ENCODE peak calls at places on chromosomes 11 and 22, in five cellular contexts. G is vagina, I is uterus, H is prostate gland, T is K562. M is an unnamed sample.
A peak's percentile ranks its signal among the peaks of the same experiment; 100 is the strongest.

GRCh38 chr11:14110629-14111028 is 148.1 kb downstream of the SPON1 start:
- DNase-seq in I (no peak), G (no peak), T (no peak), H (no peak), M (no peak)

GRCh38 chr22:20046730-20047129 is 25.8 kb downstream of the TANGO2 start:
- DNase-seq in H (no peak), I (no peak), G (no peak), T (no peak), M (no peak)

GRCh38 chr11:25981998-25982397 is 349.9 kb upstream of the ANO3 start:
- DNase-seq in H (no peak), T (no peak), G (no peak), I (no peak), M (no peak)

GRCh38 chr22:22830957-22831688 is 56.5 kb upstream of the IGLL5 start:
- DNase-seq in G (no peak), H (no peak), T (no peak), I (no peak), M (no peak)

GRCh38 chr11:26319906-26320305 is 12.0 kb upstream of the ANO3 start:
- DNase-seq in I (no peak), G (no peak), T (no peak), H (no peak), M (no peak)

GRCh38 chr11:128400382-128401203 is 186.8 kb downstream of the ETS1 start:
- DNase-seq in H (no peak), G (no peak), I (peak; percentile 62), T (no peak), M (no peak)

GRCh38 chr11:27249208-27249509 is 113.9 kb downstream of the CCDC34 start:
- DNase-seq in T (no peak), I (no peak), G (no peak), H (no peak), M (no peak)

GRCh38 chr11:35035894-35036408 is 103.0 kb upstream of the CD44 start:
- DNase-seq in H (no peak), I (no peak), G (no peak), T (no peak), M (peak; percentile 39)

GRCh38 chr11:15159085-15159484 is 44.4 kb downstream of the INSC start:
- DNase-seq in I (no peak), G (no peak), T (peak; percentile 25), H (no peak), M (peak; percentile 18)

GRCh38 chr22:46737105-46737975 is 712 bp downstream of the CERK start:
- DNase-seq in I (no peak), H (no peak), G (no peak), T (peak; percentile 72), M (no peak)

GRCh38 chr11:83554896-83555295 is 268.7 kb upstream of the CCDC90B start:
- DNase-seq in T (no peak), I (no peak), H (no peak), G (no peak), M (no peak)

GRCh38 chr22:41380993-41381328 is 781 bp upstream of the TEF start:
- DNase-seq in I (peak; percentile 93), G (no peak), T (no peak), H (peak; percentile 68), M (peak; percentile 68)

GRCh38 chr22:42635531-42635930 is 4.9 kb downstream of the ATP5MGL start:
- DNase-seq in H (no peak), T (no peak), I (peak; percentile 64), G (no peak), M (peak; percentile 85)

GRCh38 chr11:121236115-121237001 is 56.2 kb upstream of the SC5D start:
- DNase-seq in G (no peak), I (no peak), T (no peak), H (no peak), M (no peak)

GRCh38 chr11:69563946-69564780 is 76.8 kb upstream of the CCND1 start:
- DNase-seq in T (no peak), H (no peak), I (no peak), G (peak; percentile 61), M (no peak)

GRCh38 chr11:2260491-2261364 is 9.7 kb downstream of the ASCL2 start:
- DNase-seq in T (no peak), I (no peak), H (peak; percentile 3), G (peak; percentile 89), M (no peak)

GRCh38 chr22:42397332-42398246 is 34.6 kb downstream of the NFAM1 start:
- DNase-seq in G (no peak), H (no peak), I (no peak), T (no peak), M (no peak)

GRCh38 chr22:49660794-49661781 is 166.6 kb downstream of the BRD1 start:
- DNase-seq in I (peak; percentile 10), H (no peak), T (no peak), G (no peak), M (no peak)

GRCh38 chr11:11624206-11624605 is 2.4 kb upstream of the GALNT18 start:
- DNase-seq in T (no peak), G (no peak), H (no peak), I (no peak), M (no peak)

GRCh38 chr11:11620251-11620965 is 1.4 kb downstream of the GALNT18 start:
- DNase-seq in H (peak; percentile 46), T (no peak), G (no peak), I (peak; percentile 39), M (no peak)

GRCh38 chr11:11620966-11621880 is 582 bp downstream of the GALNT18 start:
- DNase-seq in I (peak; percentile 39), T (peak; percentile 12), G (no peak), H (peak; percentile 38), M (peak; percentile 26)

GRCh38 chr11:11622772-11623531 is 1.1 kb upstream of the GALNT18 start:
- DNase-seq in H (peak; percentile 61), T (no peak), I (peak; percentile 59), G (no peak), M (no peak)

GRCh38 chr11:11621881-11622706 is at the start of gene GALNT18:
- DNase-seq in I (peak; percentile 89), T (peak; percentile 100), G (no peak), H (peak; percentile 95), M (peak; percentile 98)
- TF ChIP-seq POLR2A in I (peak; percentile 87), T (no peak), G (peak; percentile 32), H (peak; percentile 88), M (peak; percentile 52)

GRCh38 chr11:64249038-64249437 is 2.3 kb upstream of the PLCB3 start:
- DNase-seq in G (no peak), T (no peak), H (no peak), I (no peak), M (no peak)

GRCh38 chr11:64247729-64248531 is 1.2 kb upstream of the PPP1R14B start:
- DNase-seq in T (no peak), G (no peak), H (no peak), I (no peak), M (no peak)

GRCh38 chr11:64249563-64250405 is 1.5 kb upstream of the PLCB3 start:
- DNase-seq in I (no peak), H (no peak), T (no peak), G (no peak), M (no peak)

GRCh38 chr11:64246874-64247728 is at the start of gene PPP1R14B:
- DNase-seq in T (peak; percentile 79), I (peak; percentile 81), H (peak; percentile 83), G (no peak), M (no peak)

DNA sequence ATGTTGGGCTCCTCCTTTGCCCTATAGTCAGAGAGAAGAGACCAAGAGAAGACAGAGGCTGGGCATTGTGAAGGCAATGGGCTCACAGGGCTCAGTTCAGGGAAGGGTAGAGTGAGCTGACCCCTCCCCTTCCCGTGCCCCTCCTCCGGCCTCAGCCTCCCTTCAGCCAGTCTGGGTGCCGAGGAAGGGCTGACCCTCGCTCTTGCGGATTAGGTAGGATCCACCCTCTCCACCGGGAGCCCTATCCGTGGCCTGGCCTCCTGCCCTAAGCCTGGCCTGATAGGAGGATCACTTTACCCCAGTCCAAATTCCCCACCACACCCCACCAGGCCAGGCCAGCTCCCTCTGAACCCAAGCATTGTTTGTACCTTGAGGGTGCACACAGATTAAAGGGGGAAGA is 1.8 kb upstream of the PPP1R14B start:
- DNase-seq in H (no peak), T (peak; percentile 31), I (no peak), G (no peak), M (no peak)
- TF ChIP-seq POLR2A in H (no peak), T (no peak), I (no peak), G (no peak), M (no peak)

GRCh38 chr11:76124905-76125566 is 81.3 kb downstream of the WNT11 start:
- DNase-seq in T (no peak), H (no peak), I (no peak), G (no peak), M (no peak)
- TF ChIP-seq POLR2A in T (no peak), H (no peak), I (no peak), G (no peak), M (no peak)

GRCh38 chr11:73760680-73761402 is at the start of gene RAB6A:
- DNase-seq in G (peak; percentile 99), T (peak; percentile 97), H (peak; percentile 100), I (peak; percentile 100), M (peak; percentile 92)
- TF ChIP-seq POLR2A in G (peak; percentile 94), T (peak; percentile 62), H (peak; percentile 85), I (peak; percentile 88), M (peak; percentile 91)

GRCh38 chr11:119853581-119854360 is 124.8 kb upstream of the NECTIN1 start:
- DNase-seq in H (no peak), I (no peak), G (no peak), T (no peak), M (no peak)

GRCh38 chr11:119854521-119854920 is 125.5 kb upstream of the NECTIN1 start:
- DNase-seq in T (no peak), H (peak; percentile 20), G (no peak), I (no peak), M (no peak)

GRCh38 chr11:119855066-119855465 is 126.1 kb upstream of the NECTIN1 start:
- DNase-seq in H (no peak), G (no peak), I (no peak), T (no peak), M (no peak)

GRCh38 chr11:119850822-119851409 is 121.9 kb upstream of the NECTIN1 start:
- DNase-seq in T (no peak), G (no peak), I (no peak), H (no peak), M (no peak)

DNA sequence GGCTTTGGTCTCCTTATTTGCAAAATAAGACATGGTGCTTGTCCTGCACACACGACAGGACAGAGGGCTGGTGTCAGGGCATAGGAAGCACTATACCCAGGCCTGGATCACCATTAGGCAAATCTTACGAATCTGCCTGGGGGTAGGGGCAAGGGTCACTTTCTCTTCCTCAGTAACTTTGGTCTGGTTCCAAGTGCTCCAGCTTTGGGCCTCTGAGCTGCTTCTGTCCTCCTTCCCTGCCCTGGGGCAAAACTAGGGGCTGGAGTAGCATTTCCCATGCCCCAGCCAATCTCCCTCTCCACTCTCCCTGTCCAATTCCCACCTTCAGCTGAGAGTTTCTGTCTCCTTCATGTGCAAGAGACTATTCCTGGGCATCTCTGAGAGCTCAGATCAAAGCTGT is 123.7 kb upstream of the NECTIN1 start:
- DNase-seq in H (no peak), T (no peak), I (no peak), G (no peak), M (no peak)
- TF ChIP-seq POLR2A in H (no peak), T (no peak), I (no peak), G (no peak), M (no peak)

M was measured in H54.